ENCODE peak calls at places on chromosomes 12 and 14, in ten cellular contexts. J is chondrocyte; V is ACHN; K is memory B cell; Q is caudate nucleus; G is midbrain; R is activated CD4-positive, alpha-beta T cell treated with anti-CD3 and anti-CD28 coated beads, Interleukin-2, amount 10 ng/mL, durations not matched to agents 7 days and 5 days; T is GM18507; L is mammary epithelial cell; C is T-helper 2 cell. N is an unnamed sample.

GRCh38 chr12:126430921-126431320 is 1365.7 kb downstream of the AACS start:
- DNase-seq in J (no peak), V (no peak), K (no peak), Q (no peak), G (no peak), R (no peak), T (no peak), L (no peak), C (no peak), N (no peak)

GRCh38 chr14:99718031-99718810 is 34.1 kb downstream of the CYP46A1 start:
- DNase-seq in J (no peak), V (no peak), K (no peak), Q (no peak), G (no peak), R (no peak), T (peak), L (no peak), C (no peak), N (peak)

GRCh38 chr12:1911598-1912575 is 6.6 kb downstream of the CACNA2D4 start:
- DNase-seq in J (peak), V (no peak), K (no peak), Q (no peak), G (no peak), R (no peak), T (no peak), L (no peak), C (no peak), N (no peak)

GRCh38 chr12:18079541-18080230 is 10.3 kb downstream of the RERGL start:
- DNase-seq in J (no peak), V (no peak), K (no peak), Q (no peak), G (no peak), R (no peak), T (no peak), L (no peak), C (no peak), N (no peak)

GRCh38 chr12:113155060-113155459 is 5.5 kb downstream of the CFAP73 start:
- DNase-seq in J (no peak), V (no peak), K (no peak), Q (no peak), G (no peak), R (no peak), T (no peak), L (no peak), C (no peak), N (no peak)

GRCh38 chr12:47715393-47715876 is 9.6 kb upstream of the RPAP3 start:
- DNase-seq in J (no peak), V (peak), K (peak), Q (peak), G (peak), R (peak), T (peak), L (peak), C (peak), N (no peak)

GRCh38 chr14:55715889-55716288 is 135.9 kb downstream of the KTN1 start:
- DNase-seq in J (no peak), V (no peak), K (no peak), Q (no peak), G (no peak), R (no peak), T (no peak), L (peak), C (no peak), N (no peak)

GRCh38 chr14:97602438-97603117 is 805.4 kb downstream of the VRK1 start:
- DNase-seq in J (no peak), V (no peak), K (no peak), Q (no peak), G (no peak), R (peak), T (no peak), L (no peak), C (peak), N (no peak)

GRCh38 chr12:132488127-132489077 is 1.5 kb upstream of the FBRSL1 start:
- DNase-seq in J (peak), V (no peak), K (no peak), Q (no peak), G (no peak), R (peak), T (no peak), L (no peak), C (no peak), N (no peak)

GRCh38 chr14:83164016-83164415 is 1630.4 kb upstream of the SEL1L start:
- DNase-seq in J (no peak), V (peak), K (no peak), Q (no peak), G (no peak), R (no peak), T (no peak), L (peak), C (no peak), N (no peak)

GRCh38 chr14:87810711-87811110 is 182.3 kb downstream of the GALC start:
- DNase-seq in J (no peak), V (no peak), K (no peak), Q (no peak), G (no peak), R (no peak), T (no peak), L (no peak), C (no peak), N (no peak)

GRCh38 chr14:105097797-105098127 is 32.5 kb upstream of the GPR132 start:
- DNase-seq in J (peak), V (no peak), K (no peak), Q (no peak), G (no peak), R (no peak), T (no peak), L (no peak), C (no peak), N (no peak)

GRCh38 chr12:57090456-57090855 is 1.5 kb downstream of the NAB2 start:
- DNase-seq in J (no peak), V (no peak), K (no peak), Q (no peak), G (no peak), R (no peak), T (no peak), L (peak), C (no peak), N (no peak)

GRCh38 chr12:6925543-6926279 is 2.0 kb upstream of the ATN1 start:
- DNase-seq in J (no peak), V (peak), K (no peak), Q (peak), G (peak), R (no peak), T (no peak), L (peak), C (no peak), N (no peak)

GRCh38 chr14:63853831-63854293 is 1.1 kb downstream of the SYNE2 start:
- DNase-seq in J (no peak), V (peak), K (peak), Q (no peak), G (no peak), R (peak), T (no peak), L (peak), C (peak), N (no peak)

GRCh38 chr12:28110329-28110728 is 79.9 kb upstream of the CCDC91 start:
- DNase-seq in J (no peak), V (peak), K (no peak), Q (no peak), G (no peak), R (no peak), T (no peak), L (no peak), C (no peak), N (no peak)

GRCh38 chr12:49244161-49244560 is 20.7 kb upstream of the TUBA1C start:
- DNase-seq in J (no peak), V (peak), K (no peak), Q (no peak), G (no peak), R (no peak), T (no peak), L (no peak), C (no peak), N (no peak)

GRCh38 chr14:42490536-42490935 is 883.9 kb downstream of the LRFN5 start:
- DNase-seq in J (no peak), V (no peak), K (no peak), Q (no peak), G (no peak), R (no peak), T (no peak), L (no peak), C (no peak), N (no peak)

GRCh38 chr14:71339650-71340415 is 432.6 kb downstream of the PCNX1 start:
- DNase-seq in J (no peak), V (no peak), K (no peak), Q (no peak), G (no peak), R (no peak), T (no peak), L (no peak), C (no peak), N (no peak)

GRCh38 chr14:32022525-32022924 is 54.6 kb upstream of the ARHGAP5 start:
- DNase-seq in J (no peak), V (no peak), K (no peak), Q (no peak), G (no peak), R (no peak), T (no peak), L (no peak), C (no peak), N (no peak)

GRCh38 chr14:100375273-100375962 is 52.3 kb downstream of the SLC25A47 start:
- DNase-seq in J (no peak), V (peak), K (peak), Q (no peak), G (no peak), R (peak), T (peak), L (peak), C (peak), N (peak)

GRCh38 chr12:108969622-108970021 is 51.2 kb downstream of the SVOP start:
- DNase-seq in J (no peak), V (no peak), K (no peak), Q (no peak), G (no peak), R (no peak), T (no peak), L (no peak), C (no peak), N (no peak)

GRCh38 chr12:119988440-119988787 is 622 bp upstream of the BICDL1 start:
- DNase-seq in J (no peak), V (peak), K (no peak), Q (no peak), G (no peak), R (no peak), T (no peak), L (no peak), C (no peak), N (no peak)

GRCh38 chr12:89825591-89826449 is 117.2 kb upstream of the ATP2B1 start:
- DNase-seq in J (no peak), V (no peak), K (no peak), Q (no peak), G (no peak), R (no peak), T (no peak), L (no peak), C (no peak), N (peak)

GRCh38 chr14:87899228-87899627 is 93.8 kb downstream of the GALC start:
- DNase-seq in J (no peak), V (no peak), K (no peak), Q (no peak), G (no peak), R (no peak), T (no peak), L (no peak), C (no peak), N (no peak)

GRCh38 chr12:89059721-89060120 is 292.6 kb downstream of the DUSP6 start:
- DNase-seq in J (no peak), V (peak), K (no peak), Q (no peak), G (no peak), R (no peak), T (no peak), L (no peak), C (no peak), N (no peak)

GRCh38 chr12:53538209-53538689 is 31.0 kb upstream of the NPFF start:
- DNase-seq in J (no peak), V (no peak), K (no peak), Q (no peak), G (peak), R (no peak), T (no peak), L (peak), C (no peak), N (no peak)

GRCh38 chr12:13223941-13224340 is 27.4 kb downstream of the EMP1 start:
- DNase-seq in J (no peak), V (no peak), K (no peak), Q (no peak), G (no peak), R (no peak), T (no peak), L (no peak), C (no peak), N (no peak)

GRCh38 chr12:104314242-104314614 is 10.7 kb downstream of the EID3 start:
- DNase-seq in J (no peak), V (no peak), K (no peak), Q (no peak), G (no peak), R (no peak), T (no peak), L (no peak), C (no peak), N (no peak)

GRCh38 chr12:120445911-120446909 is at the start of the genes GATC and TRIAP1:
- DNase-seq in J (peak), V (peak), K (peak), Q (peak), G (peak), R (peak), T (peak), L (peak), C (peak), N (peak)

GRCh38 chr12:46702581-46703344 is 123.0 kb downstream of the SLC38A4 start:
- DNase-seq in J (no peak), V (no peak), K (no peak), Q (no peak), G (no peak), R (no peak), T (no peak), L (peak), C (no peak), N (no peak)

GRCh38 chr14:76904740-76905569 is 78.7 kb downstream of the LRRC74A start:
- DNase-seq in J (no peak), V (peak), K (peak), Q (no peak), G (peak), R (peak), T (peak), L (peak), C (peak), N (peak)

GRCh38 chr14:60514378-60515243 is 5.7 kb downstream of the SIX6 start:
- DNase-seq in J (no peak), V (peak), K (no peak), Q (no peak), G (no peak), R (no peak), T (no peak), L (no peak), C (no peak), N (no peak)

GRCh38 chr12:62256408-62257079 is 3.7 kb upstream of the USP15 start:
- DNase-seq in J (no peak), V (no peak), K (no peak), Q (peak), G (no peak), R (no peak), T (no peak), L (peak), C (no peak), N (no peak)

GRCh38 chr14:69493038-69493437 is 8.5 kb downstream of the PLEKHD1 start:
- DNase-seq in J (peak), V (no peak), K (no peak), Q (no peak), G (no peak), R (no peak), T (no peak), L (no peak), C (no peak), N (no peak)

GRCh38 chr12:92080390-92081285 is 65.0 kb downstream of the BTG1 start:
- DNase-seq in J (no peak), V (peak), K (no peak), Q (no peak), G (no peak), R (peak), T (no peak), L (peak), C (no peak), N (no peak)